ENCODE peak calls at places on chromosomes 16 and 17, in four cellular contexts. One of them, this sample, is unnamed. For H3K4me1, the result is how much of the 10 kb centered on the place peaks cover.

GRCh38 chr17:65163990-65164495 is 26.9 kb downstream of the RGS9 start:
- DNase-seq in prostate gland: no peak
- DNase-seq in Peyer's patch: peak
- DNase-seq in lung: no peak
- DNase-seq in this sample: peak

GRCh38 chr17:282000-282911 is 70.4 kb downstream of the RPH3AL start:
- DNase-seq in Peyer's patch: peak
- DNase-seq in lung: no peak
- DNase-seq in prostate gland: no peak
- DNase-seq in this sample: no peak

GRCh38 chr16:71367243-71367976 is 8.9 kb downstream of the CALB2 start:
- DNase-seq in prostate gland: no peak
- DNase-seq in lung: no peak
- DNase-seq in Peyer's patch: peak
- DNase-seq in this sample: peak

GRCh38 chr17:7851438-7852261 is 3.2 kb upstream of the TMEM88 start:
- DNase-seq in lung: peak
- DNase-seq in prostate gland: peak
- DNase-seq in Peyer's patch: peak
- DNase-seq in this sample: peak

GRCh38 chr16:85541619-85542547 is 71.2 kb upstream of the GSE1 start:
- DNase-seq in lung: no peak
- DNase-seq in Peyer's patch: no peak
- DNase-seq in prostate gland: no peak
- DNase-seq in this sample: no peak

GRCh38 chr17:48605991-48606891 is 1.5 kb upstream of the HOXB6 start:
- DNase-seq in lung: no peak
- DNase-seq in Peyer's patch: no peak
- DNase-seq in prostate gland: no peak
- DNase-seq in this sample: no peak

GRCh38 chr17:29726721-29727252 is 104.1 kb upstream of the CORO6 start:
- DNase-seq in lung: no peak
- DNase-seq in prostate gland: no peak
- DNase-seq in Peyer's patch: no peak
- DNase-seq in this sample: no peak

GRCh38 chr16:78005881-78006280 is 16.5 kb upstream of the CLEC3A start:
- DNase-seq in lung: no peak
- DNase-seq in Peyer's patch: no peak
- DNase-seq in prostate gland: no peak
- DNase-seq in this sample: no peak

GRCh38 chr17:8744086-8744781 is 402 bp downstream of the CCDC42 start:
- DNase-seq in prostate gland: no peak
- DNase-seq in Peyer's patch: no peak
- DNase-seq in lung: no peak
- DNase-seq in this sample: no peak

GRCh38 chr17:21530841-21531240 is 154.7 kb downstream of the KCNJ12 start:
- DNase-seq in prostate gland: no peak
- DNase-seq in lung: no peak
- DNase-seq in Peyer's patch: no peak
- DNase-seq in this sample: no peak

GRCh38 chr16:27795992-27796614 is 246.2 kb downstream of the KATNIP start:
- DNase-seq in prostate gland: no peak
- DNase-seq in lung: peak
- DNase-seq in Peyer's patch: peak
- DNase-seq in this sample: peak

GRCh38 chr17:66354981-66355380 is 52.6 kb downstream of the PRKCA start:
- DNase-seq in prostate gland: no peak
- DNase-seq in Peyer's patch: no peak
- DNase-seq in lung: no peak
- DNase-seq in this sample: no peak

GRCh38 chr17:40422990-40423611 is 5.4 kb upstream of the TOP2A start:
- DNase-seq in lung: no peak
- DNase-seq in Peyer's patch: no peak
- DNase-seq in prostate gland: no peak
- DNase-seq in this sample: no peak

GRCh38 chr16:13503960-13504635 is 415.9 kb upstream of the ERCC4 start:
- DNase-seq in Peyer's patch: no peak
- DNase-seq in lung: no peak
- DNase-seq in prostate gland: no peak
- DNase-seq in this sample: no peak

GRCh38 chr16:67552476-67552875 is 9.8 kb upstream of the CTCF start:
- DNase-seq in Peyer's patch: no peak
- DNase-seq in prostate gland: no peak
- DNase-seq in lung: no peak
- DNase-seq in this sample: no peak

GRCh38 chr17:37744633-37744927 is 279 bp downstream of the HNF1B start:
- DNase-seq in prostate gland: no peak
- DNase-seq in Peyer's patch: no peak
- DNase-seq in lung: no peak
- DNase-seq in this sample: no peak

GRCh38 chr17:37747222-37747621 is 2.4 kb upstream of the HNF1B start:
- DNase-seq in lung: no peak
- DNase-seq in Peyer's patch: no peak
- DNase-seq in prostate gland: no peak
- DNase-seq in this sample: no peak

GRCh38 chr17:37744961-37745800 is at the start of gene HNF1B:
- DNase-seq in Peyer's patch: peak
- DNase-seq in prostate gland: peak
- DNase-seq in lung: peak
- DNase-seq in this sample: peak

GRCh38 chr17:37746617-37747016 is 1.8 kb upstream of the HNF1B start:
- DNase-seq in Peyer's patch: no peak
- DNase-seq in lung: no peak
- DNase-seq in prostate gland: no peak
- DNase-seq in this sample: no peak

DNA sequence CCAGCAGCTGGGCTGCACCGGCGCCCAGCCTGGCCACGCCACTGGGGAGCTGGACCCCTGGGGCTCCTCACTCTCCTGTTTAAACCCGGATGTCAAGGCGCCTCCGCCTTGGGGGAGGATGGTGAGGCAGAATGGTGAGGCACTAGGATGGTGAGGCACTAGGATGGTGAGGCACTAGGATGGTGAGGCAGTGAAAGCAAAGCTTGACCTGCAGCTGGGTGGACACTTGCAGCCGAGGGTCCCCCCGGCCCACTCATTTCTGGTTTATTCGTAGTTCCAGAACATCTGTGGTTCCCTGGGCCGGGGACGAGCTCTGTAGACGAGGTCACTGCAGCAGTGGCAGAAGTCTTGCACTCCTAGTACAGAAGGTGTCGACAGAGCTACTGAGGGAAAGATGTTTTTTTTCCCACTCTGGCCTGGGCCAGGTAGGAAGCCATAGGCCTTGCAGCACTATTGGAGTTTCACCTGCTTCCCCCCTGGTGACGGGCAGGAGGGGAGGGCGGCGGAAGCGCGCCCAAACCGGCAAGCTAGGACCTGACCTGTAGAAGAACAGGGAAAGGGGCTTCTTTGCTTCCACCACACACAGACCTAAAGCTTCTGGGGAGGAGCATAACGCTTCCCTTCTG is 1.1 kb upstream of the HNF1B start:
- DNase-seq in lung: no peak
- DNase-seq in prostate gland: no peak
- DNase-seq in Peyer's patch: no peak
- DNase-seq in this sample: peak
- H3K27ac ChIP-seq in lung: no peak
- H3K27ac ChIP-seq in prostate gland: peak
- H3K27ac ChIP-seq in Peyer's patch: no peak
- H3K27ac ChIP-seq in this sample: peak

GRCh38 chr17:38564254-38564605 is 41.5 kb downstream of the SRCIN1 start:
- DNase-seq in Peyer's patch: no peak
- DNase-seq in prostate gland: no peak
- DNase-seq in lung: no peak
- DNase-seq in this sample: no peak
- H3K4me1 ChIP-seq in Peyer's patch: under half
- H3K4me1 ChIP-seq in prostate gland: under half
- H3K4me1 ChIP-seq in lung: under half
- H3K4me1 ChIP-seq in this sample: under half

GRCh38 chr17:82862191-82862590 is 22.4 kb upstream of the ZNF750 start:
- DNase-seq in Peyer's patch: no peak
- DNase-seq in lung: no peak
- DNase-seq in prostate gland: no peak
- DNase-seq in this sample: no peak

GRCh38 chr17:82860606-82861392 is 21.0 kb upstream of the ZNF750 start:
- DNase-seq in Peyer's patch: no peak
- DNase-seq in prostate gland: no peak
- DNase-seq in lung: no peak
- DNase-seq in this sample: no peak

GRCh38 chr17:82859431-82860403 is 19.9 kb upstream of the ZNF750 start:
- DNase-seq in lung: no peak
- DNase-seq in prostate gland: no peak
- DNase-seq in Peyer's patch: peak
- DNase-seq in this sample: no peak

GRCh38 chr17:82861393-82861775 is 21.6 kb upstream of the ZNF750 start:
- DNase-seq in lung: no peak
- DNase-seq in prostate gland: no peak
- DNase-seq in Peyer's patch: no peak
- DNase-seq in this sample: no peak

GRCh38 chr17:82858376-82859126 is 18.7 kb upstream of the ZNF750 start:
- DNase-seq in prostate gland: peak
- DNase-seq in lung: no peak
- DNase-seq in Peyer's patch: no peak
- DNase-seq in this sample: no peak
- H3K27ac ChIP-seq in prostate gland: peak
- H3K27ac ChIP-seq in lung: no peak
- H3K27ac ChIP-seq in Peyer's patch: peak
- H3K27ac ChIP-seq in this sample: peak

DNA sequence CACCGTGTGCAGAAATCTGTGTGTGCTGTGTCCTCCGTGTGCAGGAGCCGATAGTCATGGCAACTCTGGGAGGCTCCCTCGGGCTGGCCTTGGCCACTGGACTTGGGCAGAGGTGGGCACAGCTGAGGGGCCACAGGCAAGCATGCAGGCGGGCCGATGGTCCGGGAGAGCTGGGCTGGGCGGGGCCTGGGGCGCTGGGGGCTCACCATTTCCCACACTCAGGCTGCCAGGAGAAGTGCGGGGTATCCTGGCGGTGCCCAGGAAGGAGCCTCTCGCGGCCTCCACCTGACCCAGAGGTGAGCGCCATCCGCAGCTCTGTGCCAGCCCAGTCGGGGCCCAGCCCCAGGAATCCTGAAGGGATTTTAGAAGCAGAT is 28.4 kb downstream of the BAHCC1 start:
- DNase-seq in Peyer's patch: no peak
- DNase-seq in prostate gland: no peak
- DNase-seq in lung: no peak
- DNase-seq in this sample: no peak
- H3K4me1 ChIP-seq in Peyer's patch: half or more
- H3K4me1 ChIP-seq in prostate gland: under half
- H3K4me1 ChIP-seq in lung: half or more
- H3K4me1 ChIP-seq in this sample: half or more

DNA sequence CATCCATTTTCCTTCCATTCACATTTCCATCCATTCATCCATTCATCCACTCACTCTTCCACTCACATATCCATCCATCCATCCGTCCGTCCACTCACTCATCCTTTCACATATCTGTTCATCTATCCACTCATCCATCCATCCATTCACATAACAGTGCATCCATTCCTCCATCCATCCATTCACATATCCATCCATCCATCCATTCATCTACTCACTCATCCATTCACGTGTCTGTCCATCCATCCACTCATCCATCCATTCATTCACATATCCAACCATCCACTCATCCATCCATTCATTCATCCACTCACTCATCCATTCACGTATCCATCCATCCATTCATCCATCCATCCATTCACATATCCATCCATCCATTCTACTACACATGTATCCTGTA is 42.6 kb downstream of the SCNN1G start:
- DNase-seq in prostate gland: no peak
- DNase-seq in Peyer's patch: no peak
- DNase-seq in lung: no peak
- DNase-seq in this sample: no peak
- H3K27ac ChIP-seq in prostate gland: no peak
- H3K27ac ChIP-seq in Peyer's patch: no peak
- H3K27ac ChIP-seq in lung: no peak
- H3K27ac ChIP-seq in this sample: no peak

DNA sequence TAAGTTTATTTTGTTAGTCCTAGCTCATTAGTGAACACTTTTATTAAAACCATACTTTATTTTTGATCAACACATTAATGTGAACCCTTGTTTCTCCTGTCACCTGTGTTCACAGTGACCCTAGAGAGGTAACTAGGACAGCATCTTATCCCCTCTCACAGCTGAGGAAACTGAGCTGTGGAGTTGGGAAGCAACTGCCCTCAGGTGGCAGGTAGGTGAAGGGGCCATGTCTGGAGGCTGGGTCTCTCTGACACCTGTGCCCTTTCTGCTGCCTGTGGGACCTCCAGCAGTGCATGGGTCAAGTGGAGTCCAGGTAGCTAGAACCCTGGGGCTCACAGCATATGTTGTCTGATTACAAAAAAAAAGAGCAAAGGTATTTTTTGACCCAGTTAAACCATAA is 22.9 kb upstream of the SLC12A3 start:
- DNase-seq in prostate gland: no peak
- DNase-seq in Peyer's patch: no peak
- DNase-seq in lung: no peak
- DNase-seq in this sample: no peak
- H3K4me1 ChIP-seq in prostate gland: under half
- H3K4me1 ChIP-seq in Peyer's patch: under half
- H3K4me1 ChIP-seq in lung: under half
- H3K4me1 ChIP-seq in this sample: under half

GRCh38 chr17:34990921-34991365 is 10.6 kb downstream of the LIG3 start:
- DNase-seq in Peyer's patch: no peak
- DNase-seq in lung: no peak
- DNase-seq in prostate gland: peak
- DNase-seq in this sample: peak
- H3K27ac ChIP-seq in Peyer's patch: no peak
- H3K27ac ChIP-seq in lung: no peak
- H3K27ac ChIP-seq in prostate gland: peak
- H3K27ac ChIP-seq in this sample: peak

This sample was measured in transverse colon.